ENCODE peak calls at places on chromosomes 4 and X, in seven cellular contexts. E is stimulated activated CD8-positive, alpha-beta memory T cell treated with anti-CD3 and anti-CD28 coated beads, Interleukin-4, amount 100 ng/mL, for 24 hours; O is hypothalamus; L is psoas muscle; M is M059J; Z is naive thymus-derived CD4-positive, alpha-beta T cell; N is germinal center. U is an unnamed sample.

GRCh38 chr4:184397516-184398163 is 76.7 kb downstream of the IRF2 start:
- DNase-seq in N (no peak), Z (no peak), E (no peak), M (no peak), L (peak; percentile 46), O (no peak), U (no peak)

GRCh38 chr4:79869597-79870336 is 203.3 kb downstream of the ANTXR2 start:
- DNase-seq in L (no peak), O (no peak), M (no peak), Z (no peak), N (no peak), E (no peak), U (no peak)

GRCh38 chr4:141759796-141760425 is 123.5 kb downstream of the IL15 start:
- DNase-seq in M (peak; percentile 47), O (no peak), Z (no peak), N (no peak), L (no peak), E (no peak), U (no peak)

GRCh38 chrX:153642313-153642654 is 4.7 kb upstream of the DUSP9 start:
- DNase-seq in L (no peak), E (no peak), N (no peak), O (no peak), M (no peak), Z (no peak), U (peak; percentile 48)

GRCh38 chr4:74327751-74328150 is 19.5 kb downstream of the EPGN start:
- DNase-seq in M (peak; percentile 31), L (no peak), O (no peak), E (no peak), N (no peak), Z (no peak), U (no peak)

GRCh38 chr4:1192091-1192492 is 19.7 kb upstream of the SPON2 start:
- DNase-seq in L (peak; percentile 91), E (no peak), N (no peak), M (peak; percentile 93), O (peak; percentile 52), Z (no peak), U (peak; percentile 91)

GRCh38 chr4:147830987-147831386 is 99.1 kb downstream of the ARHGAP10 start:
- DNase-seq in N (no peak), L (no peak), E (no peak), M (peak; percentile 73), O (no peak), Z (no peak), U (no peak)

GRCh38 chrX:64394874-64395567 is at the start of gene MTMR8:
- DNase-seq in Z (peak; percentile 58), N (peak; percentile 79), E (peak; percentile 58), M (no peak), L (peak; percentile 82), O (peak; percentile 4), U (peak; percentile 72)

GRCh38 chrX:132216806-132217202 is 2.4 kb downstream of the RAP2C start:
- DNase-seq in O (no peak), Z (no peak), E (no peak), L (no peak), M (peak; percentile 71), N (no peak), U (no peak)

GRCh38 chrX:110665636-110666035 is 130.0 kb downstream of the CHRDL1 start:
- DNase-seq in M (peak; percentile 57), N (peak; percentile 2), E (peak; percentile 1), L (no peak), O (no peak), Z (no peak), U (peak; percentile 46)

GRCh38 chr4:4269326-4269725 is 20.6 kb downstream of the LYAR start:
- DNase-seq in M (no peak), Z (no peak), N (no peak), O (no peak), E (peak; percentile 14), L (no peak), U (no peak)

GRCh38 chr4:7147261-7147660 is 45.1 kb upstream of the SORCS2 start:
- DNase-seq in N (no peak), M (no peak), L (no peak), O (no peak), Z (no peak), E (no peak), U (no peak)